ENCODE peak calls at places on chromosomes 2 and 18, in seven cellular contexts. E is fibroblast of pulmonary artery, Y is esophagus squamous epithelium, K is A172, A is Caki2, R is GM23248, Q is upper lobe of right lung. H is an unnamed sample.

GRCh38 chr18:4125246-4125938 is 329.7 kb downstream of the DLGAP1 start:
- DNase-seq in E (peak), Y (no peak), K (no peak), A (no peak), R (peak), Q (no peak), H (peak)

GRCh38 chr2:235551965-235552364 is 58.1 kb downstream of the AGAP1 start:
- DNase-seq in E (peak), Y (no peak), K (peak), A (peak), R (peak), Q (peak), H (peak)

GRCh38 chr2:239932881-239933735 is 92.0 kb downstream of the NDUFA10 start:
- DNase-seq in E (no peak), Y (no peak), K (no peak), A (no peak), R (no peak), Q (peak), H (no peak)

GRCh38 chr2:86186431-86186830 is 8.8 kb downstream of the IMMT start:
- DNase-seq in E (no peak), Y (no peak), K (no peak), A (no peak), R (no peak), Q (no peak), H (no peak)

GRCh38 chr2:9378433-9379371 is 44.6 kb downstream of the ITGB1BP1 start:
- DNase-seq in E (peak), Y (no peak), K (peak), A (peak), R (peak), Q (peak), H (peak)

GRCh38 chr2:234437642-234438321 is 59.1 kb downstream of the ARL4C start:
- DNase-seq in E (no peak), Y (no peak), K (no peak), A (no peak), R (no peak), Q (no peak), H (no peak)

GRCh38 chr2:142973160-142973821 is 95.8 kb downstream of the KYNU start:
- DNase-seq in E (peak), Y (no peak), K (no peak), A (no peak), R (peak), Q (no peak), H (peak)

GRCh38 chr2:178029342-178029741 is 43.2 kb downstream of the PDE11A start:
- DNase-seq in E (no peak), Y (no peak), K (no peak), A (no peak), R (no peak), Q (no peak), H (no peak)

GRCh38 chr2:69755862-69756467 is 14.0 kb downstream of the ANXA4 start:
- DNase-seq in E (peak), Y (no peak), K (peak), A (peak), R (peak), Q (no peak), H (peak)

GRCh38 chr18:38933910-38934510 is 1368.4 kb upstream of the CELF4 start:
- DNase-seq in E (no peak), Y (no peak), K (no peak), A (peak), R (no peak), Q (no peak), H (no peak)

GRCh38 chr2:234517971-234518370 is 21.1 kb upstream of the ARL4C start:
- DNase-seq in E (no peak), Y (no peak), K (no peak), A (no peak), R (no peak), Q (no peak), H (no peak)

GRCh38 chr18:362914-363295 is 95.1 kb upstream of the THOC1 start:
- DNase-seq in E (no peak), Y (no peak), K (no peak), A (no peak), R (peak), Q (no peak), H (no peak)

GRCh38 chr2:174699993-174700766 is 64.1 kb downstream of the CHRNA1 start:
- DNase-seq in E (peak), Y (no peak), K (peak), A (peak), R (peak), Q (no peak), H (peak)

GRCh38 chr2:20434588-20435294 is 12.1 kb upstream of the RHOB start:
- DNase-seq in E (no peak), Y (no peak), K (no peak), A (no peak), R (no peak), Q (no peak), H (no peak)

GRCh38 chr2:132632000-132632649 is 37.9 kb downstream of the LYPD1 start:
- DNase-seq in E (no peak), Y (no peak), K (peak), A (peak), R (peak), Q (no peak), H (no peak)

H was measured in cardiac fibroblast.